ENCODE peak calls at places on chromosome 19, in four cellular contexts. W is brain microvascular endothelial cell, Q is ovary, D is uterus. G is an unnamed sample. For H3K27me3, the result is how much of the 10 kb centered on the place peaks cover.

GRCh38 chr19:8965887-8966286 is 44.3 kb downstream of the MUC16 start:
- DNase-seq in Q (no peak), W (no peak), D (no peak), G (no peak)

GRCh38 chr19:984165-984967 is at the start of gene WDR18:
- DNase-seq in W (peak), D (peak), Q (peak), G (peak)

GRCh38 chr19:5171711-5172110 is 168.9 kb downstream of the PTPRS start:
- DNase-seq in W (no peak), Q (no peak), D (no peak), G (no peak)

GRCh38 chr19:30028118-30028991 is 86.3 kb downstream of the URI1 start:
- DNase-seq in D (no peak), Q (no peak), W (no peak), G (no peak)

GRCh38 chr19:39103151-39103550 is 19.0 kb downstream of the ACP7 start:
- DNase-seq in D (no peak), Q (no peak), W (no peak), G (no peak)

GRCh38 chr19:50005428-50005827 is 19.7 kb downstream of the VRK3 start:
- DNase-seq in Q (no peak), D (no peak), W (no peak), G (no peak)

GRCh38 chr19:14119644-14120496 is 2.3 kb upstream of the PRKACA start:
- DNase-seq in Q (no peak), W (no peak), D (no peak), G (no peak)

GRCh38 chr19:15280915-15281683 is 48.9 kb upstream of the EPHX3 start:
- DNase-seq in W (peak), Q (peak), D (peak), G (peak)

GRCh38 chr19:46728693-46729339 is 11.9 kb upstream of the PRKD2 start:
- DNase-seq in D (peak), Q (peak), W (peak), G (peak)

GRCh38 chr19:44002566-44003460 is at the start of gene ZNF230:
- DNase-seq in Q (peak), D (peak), W (peak), G (peak)

GRCh38 chr19:46040125-46040524 is 677 bp downstream of the IGFL4 start:
- DNase-seq in Q (no peak), D (no peak), W (no peak), G (no peak)

GRCh38 chr19:58582985-58583384 is 9.8 kb upstream of the MZF1 start:
- DNase-seq in D (no peak), W (no peak), Q (peak), G (no peak)

GRCh38 chr19:33755314-33756020 is 41.2 kb upstream of the KCTD15 start:
- DNase-seq in Q (no peak), W (no peak), D (no peak), G (no peak)
- H3K27me3 ChIP-seq in Q (under half), W (under half), D (under half), G (half or more)

GRCh38 chr19:33904681-33905080 is 108.0 kb downstream of the KCTD15 start:
- DNase-seq in W (peak), Q (peak), D (no peak), G (no peak)
- H3K27ac ChIP-seq in W (peak), Q (no peak), D (peak), G (peak)

DNA sequence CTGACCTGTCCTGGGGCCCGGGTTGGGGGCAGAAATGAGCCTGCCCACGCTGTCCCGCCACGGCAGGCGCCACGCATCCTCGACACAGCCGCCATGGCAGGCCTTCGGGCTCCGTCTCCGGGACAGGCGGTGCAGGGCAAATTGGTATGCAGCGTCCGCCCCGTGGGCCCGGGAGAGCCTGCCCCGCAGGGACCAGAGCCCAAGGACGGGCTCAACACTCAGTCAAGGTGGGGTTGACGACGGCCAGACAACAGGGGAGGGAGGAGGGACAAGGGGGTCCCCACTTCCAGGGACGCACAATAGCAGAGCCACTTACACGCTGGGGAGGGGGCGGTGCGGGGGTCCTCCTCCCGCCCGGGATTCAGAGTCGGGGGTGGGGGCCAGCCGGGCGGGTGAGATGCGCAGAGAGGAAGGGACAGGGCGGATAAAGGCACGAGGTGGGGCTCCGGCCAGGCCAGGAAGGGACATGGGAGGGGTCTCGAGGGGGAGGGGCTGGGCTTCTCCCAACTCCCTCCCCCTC is 1.2 kb downstream of the CTXN1 start:
- DNase-seq in W (no peak), Q (peak), D (no peak), G (no peak)
- H3K4me3 ChIP-seq in W (peak), Q (peak), D (peak), G (peak)

DNA sequence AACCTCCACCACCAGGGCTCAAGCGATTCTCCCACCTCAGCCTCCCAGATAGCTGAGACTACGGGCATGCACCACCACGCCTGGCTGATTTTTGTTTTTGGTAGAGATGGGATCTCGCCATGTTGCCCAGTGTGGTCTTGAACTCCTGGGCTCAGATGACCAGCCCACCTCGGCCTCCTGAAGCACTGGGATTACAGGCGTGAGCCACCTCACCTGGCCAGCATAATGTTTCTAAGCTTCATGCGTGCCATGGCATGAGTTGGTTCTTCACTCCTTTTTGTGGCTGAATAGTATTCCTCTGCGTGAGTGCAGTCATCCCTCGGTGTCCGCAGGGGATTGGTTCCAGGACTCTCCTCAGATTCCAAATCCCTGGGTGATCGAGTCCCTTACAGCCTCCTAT is 4.2 kb upstream of the ZNF579 start:
- DNase-seq in Q (no peak), W (no peak), D (no peak), G (no peak)
- H3K27me3 ChIP-seq in Q (under half), W (under half), D (under half), G (under half)